ENCODE peak calls at places on chromosomes 11 and 22, in nine cellular contexts. N is GM06990, P is DND-41, Q is WERI-Rb-1, L is heart left ventricle, G is HL-60, H is A549, K is choroid plexus epithelial cell, U is HCT116. J is an unnamed sample.

GRCh38 chr11:128355558-128355957 is 231.8 kb downstream of the ETS1 start:
- DNase-seq in N (no peak), P (no peak), Q (no peak), L (no peak), G (no peak), H (no peak), K (no peak), U (no peak), J (no peak)

GRCh38 chr11:2745511-2745910 is 45.7 kb upstream of the KCNQ1OT1 start:
- DNase-seq in N (no peak), P (no peak), Q (peak), L (no peak), G (no peak), H (no peak), K (no peak), U (no peak), J (no peak)

GRCh38 chr11:64230209-64230984 is at the start of gene DNAJC4:
- DNase-seq in N (peak), P (peak), Q (peak), L (peak), G (peak), H (peak), K (peak), U (peak), J (peak)

GRCh38 chr11:35174666-35175065 is 35.7 kb downstream of the CD44 start:
- DNase-seq in N (no peak), P (peak), Q (no peak), L (no peak), G (no peak), H (no peak), K (peak), U (no peak), J (no peak)

GRCh38 chr11:12968836-12969235 is 40.3 kb upstream of the RASSF10 start:
- DNase-seq in N (no peak), P (no peak), Q (no peak), L (no peak), G (no peak), H (no peak), K (no peak), U (no peak), J (no peak)

GRCh38 chr22:24133187-24133965 is 47.9 kb upstream of the SUSD2 start:
- DNase-seq in N (no peak), P (no peak), Q (peak), L (no peak), G (no peak), H (no peak), K (peak), U (no peak), J (no peak)

GRCh38 chr11:77147668-77148321 is 19.7 kb downstream of the MYO7A start:
- DNase-seq in N (no peak), P (peak), Q (peak), L (no peak), G (no peak), H (no peak), K (peak), U (no peak), J (no peak)

GRCh38 chr11:93740802-93741093 is 547 bp downstream of the TAF1D start:
- DNase-seq in N (no peak), P (peak), Q (peak), L (peak), G (peak), H (peak), K (peak), U (no peak), J (peak)

GRCh38 chr11:73249304-73249703 is 22.8 kb upstream of the P2RY6 start:
- DNase-seq in N (peak), P (no peak), Q (no peak), L (no peak), G (no peak), H (no peak), K (peak), U (no peak), J (no peak)

GRCh38 chr22:45577746-45578523 is 75.3 kb downstream of the FBLN1 start:
- DNase-seq in N (peak), P (peak), Q (peak), L (peak), G (peak), H (peak), K (peak), U (peak), J (peak)

GRCh38 chr22:36409911-36410756 is 22.4 kb upstream of the MYH9 start:
- DNase-seq in N (peak), P (no peak), Q (no peak), L (peak), G (no peak), H (no peak), K (peak), U (peak), J (peak)

GRCh38 chr11:8759634-8760033 is 77.0 kb downstream of the RPL27A start:
- DNase-seq in N (no peak), P (no peak), Q (peak), L (peak), G (no peak), H (no peak), K (no peak), U (no peak), J (no peak)

GRCh38 chr11:9178716-9179115 is 86.4 kb downstream of the DENND5A start:
- DNase-seq in N (no peak), P (no peak), Q (no peak), L (no peak), G (no peak), H (no peak), K (no peak), U (no peak), J (no peak)

GRCh38 chr11:67261942-67262681 is 4.2 kb upstream of the GRK2 start:
- DNase-seq in N (no peak), P (no peak), Q (no peak), L (peak), G (no peak), H (no peak), K (no peak), U (no peak), J (no peak)

GRCh38 chr11:99246199-99246598 is 225.4 kb downstream of the CNTN5 start:
- DNase-seq in N (no peak), P (no peak), Q (no peak), L (no peak), G (no peak), H (no peak), K (no peak), U (no peak), J (no peak)

GRCh38 chr11:111177037-111177988 is 68.2 kb upstream of the POU2AF2 start:
- DNase-seq in N (peak), P (no peak), Q (peak), L (no peak), G (peak), H (no peak), K (no peak), U (no peak), J (no peak)

GRCh38 chr22:24423519-24424000 is 3.8 kb upstream of the ADORA2A start:
- DNase-seq in N (peak), P (no peak), Q (peak), L (peak), G (peak), H (peak), K (peak), U (no peak), J (no peak)

GRCh38 chr11:19244621-19245020 is 3.9 kb upstream of the E2F8 start:
- DNase-seq in N (no peak), P (no peak), Q (no peak), L (no peak), G (no peak), H (no peak), K (no peak), U (no peak), J (no peak)

GRCh38 chr22:30887418-30887817 is 81.2 kb downstream of the MORC2 start:
- DNase-seq in N (no peak), P (no peak), Q (no peak), L (no peak), G (no peak), H (no peak), K (no peak), U (no peak), J (no peak)

GRCh38 chr11:122177238-122177637 is 61.2 kb upstream of the BLID start:
- DNase-seq in N (no peak), P (no peak), Q (no peak), L (no peak), G (no peak), H (no peak), K (no peak), U (no peak), J (no peak)

GRCh38 chr11:65498042-65498726 is 661 bp upstream of the MALAT1 start:
- DNase-seq in N (peak), P (peak), Q (peak), L (peak), G (peak), H (no peak), K (peak), U (no peak), J (no peak)

GRCh38 chr22:30238136-30238535 is 8.4 kb downstream of the LIF start:
- DNase-seq in N (no peak), P (no peak), Q (no peak), L (no peak), G (no peak), H (no peak), K (no peak), U (no peak), J (no peak)

GRCh38 chr11:12979928-12980689 is 29.0 kb upstream of the RASSF10 start:
- DNase-seq in N (no peak), P (no peak), Q (peak), L (no peak), G (peak), H (no peak), K (no peak), U (no peak), J (no peak)

GRCh38 chr22:42468841-42469240 is 36.6 kb upstream of the NFAM1 start:
- DNase-seq in N (no peak), P (no peak), Q (no peak), L (no peak), G (no peak), H (no peak), K (peak), U (no peak), J (no peak)

GRCh38 chr11:74443071-74443864 is 24.1 kb downstream of the KCNE3 start:
- DNase-seq in N (no peak), P (no peak), Q (peak), L (no peak), G (no peak), H (peak), K (peak), U (peak), J (peak)

DNA sequence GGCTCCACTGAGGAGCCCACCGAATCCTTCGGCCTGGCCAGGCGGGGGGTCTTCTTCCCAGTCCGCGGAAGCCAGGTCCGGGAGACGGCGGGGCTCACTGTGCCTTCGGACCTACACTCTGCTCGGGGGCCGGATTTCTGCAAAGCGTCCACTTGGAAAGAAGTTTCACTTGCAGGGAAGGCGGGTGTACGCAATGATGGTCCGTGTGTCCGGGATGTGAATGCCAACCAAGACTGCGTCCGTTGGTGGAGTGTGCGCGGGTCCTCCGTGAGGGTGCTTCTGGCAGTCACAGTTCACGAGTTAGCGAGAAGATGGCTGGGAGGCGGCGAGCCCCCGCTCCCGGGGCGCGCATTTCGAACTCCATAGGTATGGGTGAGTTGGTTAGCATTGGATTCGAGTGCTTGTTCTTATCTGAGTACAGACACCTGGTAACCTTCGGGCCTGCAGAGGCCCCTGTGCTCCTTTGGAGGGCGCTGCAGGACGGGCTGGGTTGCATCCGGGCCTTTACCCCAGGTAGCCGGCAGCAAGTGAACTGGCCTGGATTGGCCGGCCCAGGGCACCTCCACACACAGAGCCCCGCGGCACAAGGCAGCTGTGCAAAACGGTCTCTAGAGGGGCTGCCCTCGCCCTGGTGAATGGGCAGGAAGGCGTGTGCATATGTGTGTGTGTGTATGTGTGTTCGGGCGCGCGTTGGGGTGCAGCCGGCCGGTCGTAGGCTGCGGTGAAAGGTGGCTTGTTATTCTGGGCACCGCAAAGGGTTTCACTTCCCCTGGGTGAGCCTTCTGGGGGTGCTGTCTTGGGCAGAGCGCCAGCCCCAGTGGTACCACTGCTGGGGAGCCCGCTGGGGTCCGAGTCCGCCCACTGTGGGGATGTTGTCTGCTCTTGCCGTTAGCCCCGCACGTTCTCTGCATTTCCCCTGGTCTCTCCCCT is 13.3 kb upstream of the CYP2R1 start:
- DNase-seq in N (peak), P (no peak), Q (no peak), L (peak), G (peak), H (peak), K (peak), U (no peak), J (no peak)
- TF ChIP-seq CTCF in N (peak), P (no peak), Q (no peak), L (peak), G (no peak), H (no peak), K (peak), U (peak), J (no peak)

GRCh38 chr22:37485006-37485713 is 1.0 kb downstream of the MFNG start:
- DNase-seq in N (peak), P (peak), Q (peak), L (no peak), G (peak), H (no peak), K (no peak), U (no peak), J (no peak)

GRCh38 chr22:37483594-37484114 is 2.5 kb downstream of the MFNG start:
- DNase-seq in N (no peak), P (peak), Q (peak), L (no peak), G (peak), H (no peak), K (no peak), U (no peak), J (no peak)

GRCh38 chr22:37483050-37483449 is 3.1 kb downstream of the MFNG start:
- DNase-seq in N (no peak), P (no peak), Q (no peak), L (no peak), G (no peak), H (no peak), K (no peak), U (no peak), J (no peak)

GRCh38 chr22:37485714-37486223 is 415 bp downstream of the MFNG start:
- DNase-seq in N (peak), P (peak), Q (no peak), L (no peak), G (peak), H (no peak), K (no peak), U (no peak), J (no peak)

GRCh38 chr22:37484115-37485005 is 1.8 kb downstream of the MFNG start:
- DNase-seq in N (peak), P (peak), Q (peak), L (peak), G (peak), H (no peak), K (peak), U (no peak), J (no peak)
- H3K4me3 ChIP-seq in N (peak), P (peak), Q (peak), L (peak), G (peak), H (no peak), K (no peak), U (no peak), J (no peak)

GRCh38 chr22:38016182-38017078 is 32.1 kb upstream of the SOX10 start:
- DNase-seq in N (no peak), P (no peak), Q (no peak), L (no peak), G (no peak), H (no peak), K (peak), U (no peak), J (peak)

GRCh38 chr22:38018938-38019827 is 34.8 kb upstream of the SOX10 start:
- DNase-seq in N (no peak), P (no peak), Q (no peak), L (no peak), G (no peak), H (no peak), K (no peak), U (no peak), J (no peak)

GRCh38 chr22:38017939-38018885 is 33.9 kb upstream of the SOX10 start:
- DNase-seq in N (no peak), P (no peak), Q (no peak), L (no peak), G (no peak), H (no peak), K (no peak), U (no peak), J (no peak)

GRCh38 chr22:38014083-38014482 is 29.7 kb upstream of the SOX10 start:
- DNase-seq in N (no peak), P (no peak), Q (no peak), L (no peak), G (no peak), H (no peak), K (no peak), U (no peak), J (no peak)

DNA sequence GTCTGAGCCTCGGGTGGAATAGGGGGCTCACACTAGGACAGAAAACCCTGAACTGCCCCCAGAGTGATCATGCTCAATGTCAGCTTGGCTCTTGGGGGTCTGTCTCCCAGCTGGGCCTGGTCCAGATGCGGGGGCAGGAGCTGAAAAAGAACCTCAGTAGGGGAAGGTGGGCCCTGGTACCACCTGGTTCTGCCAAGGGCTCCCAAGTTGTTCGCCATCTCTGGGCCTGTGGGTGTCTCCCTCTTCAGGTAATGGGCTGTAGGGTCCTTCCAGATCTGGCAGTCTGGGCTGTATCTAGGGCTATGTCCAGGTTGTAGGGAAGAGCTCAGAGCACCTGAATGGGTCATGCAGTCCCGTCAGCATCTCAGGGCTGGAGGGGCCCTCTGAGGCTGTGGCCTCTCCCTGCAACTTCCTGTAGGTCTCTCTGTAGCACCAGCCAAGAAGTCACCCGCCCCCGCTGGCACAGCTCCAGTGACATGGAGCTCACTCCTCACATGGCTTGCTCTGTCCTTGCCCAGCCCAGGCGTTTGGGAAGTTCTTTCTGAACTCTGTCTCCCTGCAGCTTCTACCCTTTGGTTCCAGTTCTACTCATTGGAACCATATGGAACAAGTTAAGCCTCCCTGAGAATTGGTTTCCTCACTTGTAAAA is 33.0 kb upstream of the SOX10 start:
- DNase-seq in N (no peak), P (peak), Q (no peak), L (peak), G (peak), H (no peak), K (peak), U (no peak), J (no peak)
- TF ChIP-seq CTCF in N (no peak), P (no peak), Q (peak), L (no peak), G (no peak), H (no peak), K (peak), U (peak), J (no peak)

GRCh38 chr11:82858556-82859091 is 41.6 kb downstream of the PRCP start:
- DNase-seq in N (no peak), P (no peak), Q (no peak), L (no peak), G (no peak), H (no peak), K (peak), U (no peak), J (no peak)
- H3K4me3 ChIP-seq in N (no peak), P (no peak), Q (no peak), L (no peak), G (no peak), H (no peak), K (no peak), U (no peak), J (no peak)

GRCh38 chr11:45021001-45021400 is 70.3 kb upstream of the TP53I11 start:
- DNase-seq in N (no peak), P (no peak), Q (no peak), L (no peak), G (no peak), H (no peak), K (peak), U (no peak), J (no peak)

GRCh38 chr11:45022294-45023064 is 71.8 kb upstream of the TP53I11 start:
- DNase-seq in N (no peak), P (no peak), Q (no peak), L (no peak), G (no peak), H (no peak), K (no peak), U (no peak), J (no peak)

GRCh38 chr11:45023065-45023365 is 72.3 kb upstream of the TP53I11 start:
- DNase-seq in N (no peak), P (no peak), Q (no peak), L (no peak), G (no peak), H (no peak), K (no peak), U (no peak), J (no peak)

GRCh38 chr11:45021692-45022130 is 71.0 kb upstream of the TP53I11 start:
- DNase-seq in N (no peak), P (peak), Q (peak), L (peak), G (no peak), H (no peak), K (peak), U (no peak), J (no peak)

DNA sequence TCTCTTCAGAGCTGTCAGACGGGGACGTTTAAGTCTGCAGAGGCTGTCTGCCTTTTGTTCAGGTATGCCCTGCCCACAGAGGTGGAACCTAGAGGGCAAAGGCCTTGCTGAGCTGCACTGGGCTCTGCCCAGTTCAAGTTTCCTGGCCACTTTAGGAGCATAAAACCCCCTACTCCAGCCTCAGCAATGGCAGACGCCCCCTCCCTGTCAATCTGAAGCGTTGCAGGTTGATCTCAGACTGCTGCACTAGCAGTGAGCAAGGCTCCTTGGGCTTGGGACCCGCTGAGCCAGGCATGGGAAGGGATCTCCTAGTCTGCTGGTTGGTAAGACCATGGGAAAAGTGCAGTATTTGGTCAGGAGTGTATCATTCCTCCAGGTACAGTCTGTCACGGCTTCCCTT is 66.6 kb upstream of the TP53I11 start:
- DNase-seq in N (no peak), P (no peak), Q (peak), L (no peak), G (no peak), H (no peak), K (no peak), U (no peak), J (no peak)
- TF ChIP-seq CTCF in N (no peak), P (peak), Q (peak), L (no peak), G (no peak), H (no peak), K (peak), U (peak), J (peak)

J was measured in LNCaP clone FGC.